ENCODE peak calls at places on chromosomes 4 and X, in four cellular contexts. G is nephron progenitor cell, Q is GM23248, X is NCI-H82. H is an unnamed sample.

GRCh38 chr4:6504900-6505496 is 32.6 kb upstream of the PPP2R2C start:
- DNase-seq in G (no peak), X (no peak), Q (peak), H (no peak)

GRCh38 chr4:11929080-11929479 is 500.4 kb upstream of the HS3ST1 start:
- DNase-seq in Q (no peak), X (no peak), G (no peak), H (no peak)

GRCh38 chrX:69038826-69039225 is 126.4 kb downstream of the PJA1 start:
- DNase-seq in Q (no peak), X (no peak), G (no peak), H (no peak)

GRCh38 chrX:1453951-1454785 is 1.5 kb upstream of the ASMTL start:
- DNase-seq in X (no peak), G (peak), Q (peak), H (no peak)

GRCh38 chr4:40550900-40551546 is 78.6 kb downstream of the RBM47 start:
- DNase-seq in G (no peak), X (peak), Q (peak), H (peak)

GRCh38 chr4:89803915-89804314 is 33.0 kb downstream of the SNCA start:
- DNase-seq in X (no peak), Q (no peak), G (no peak), H (no peak)

GRCh38 chrX:4844376-4844775 is 1130.9 kb upstream of the PRKX start:
- DNase-seq in G (no peak), Q (no peak), X (peak), H (no peak)

GRCh38 chrX:150870487-150871340 is 27.8 kb downstream of the CD99L2 start:
- DNase-seq in Q (no peak), X (no peak), G (peak), H (no peak)

GRCh38 chrX:104270916-104271512 is 16.3 kb upstream of the ESX1 start:
- DNase-seq in X (peak), G (peak), Q (peak), H (no peak)

GRCh38 chr4:48375651-48376291 is 34.4 kb downstream of the SLAIN2 start:
- DNase-seq in X (peak), G (no peak), Q (peak), H (no peak)

H was measured in NK-92 treated with Interleukin-12 subunit alpha and Interleukin-12 subunit beta, amount 100 ng/mL, for 24 hours.